ENCODE peak calls at places on chromosomes 6 and 20, in ten cellular contexts. V is suprapubic skin, R is ovary, Y is heart left ventricle, T is uterus, G is transverse colon, P is spleen, J is stomach, I is pancreas, O is small intestine. B is an unnamed sample.
A peak's percentile ranks its signal among the peaks of the same experiment; 100 is the strongest.

GRCh38 chr20:62232194-62232593 is 6.1 kb upstream of the OSBPL2 start:
- DNase-seq in J (peak; percentile 79), G (no peak), T (no peak), V (no peak), O (no peak), Y (no peak), I (no peak), R (no peak), P (no peak), B (no peak)

GRCh38 chr20:49982072-49982345 is 771 bp upstream of the SNAI1 start:
- DNase-seq in Y (no peak), V (no peak), G (no peak), I (no peak), J (no peak), P (no peak), O (no peak), T (no peak), R (no peak), B (no peak)

GRCh38 chr20:12928755-12929401 is 79.9 kb upstream of the SPTLC3 start:
- DNase-seq in R (no peak), G (no peak), T (no peak), P (no peak), Y (no peak), I (no peak), V (no peak), J (no peak), O (no peak), B (no peak)

GRCh38 chr6:77136086-77136485 is 327.2 kb downstream of the HTR1B start:
- DNase-seq in O (no peak), G (no peak), P (no peak), I (no peak), T (no peak), Y (no peak), V (no peak), R (no peak), J (no peak), B (no peak)

GRCh38 chr6:30647802-30648460 is 998 bp downstream of the C6orf136 start:
- DNase-seq in O (peak; percentile 80), V (peak; percentile 81), G (no peak), Y (no peak), T (no peak), J (no peak), R (no peak), I (no peak), P (no peak), B (no peak)

GRCh38 chr6:152696543-152696942 is 1.2 kb upstream of the MYCT1 start:
- DNase-seq in V (no peak), I (no peak), G (no peak), O (no peak), R (no peak), P (no peak), T (no peak), Y (no peak), J (no peak), B (no peak)

GRCh38 chr6:2697291-2697690 is 53.4 kb downstream of the MYLK4 start:
- DNase-seq in R (no peak), J (no peak), G (no peak), O (no peak), T (no peak), V (no peak), Y (no peak), I (no peak), P (no peak), B (no peak)

GRCh38 chr20:43570496-43570895 is 11.7 kb downstream of the SGK2 start:
- DNase-seq in I (no peak), G (peak; percentile 69), P (peak; percentile 51), V (no peak), O (peak; percentile 73), J (no peak), Y (no peak), R (no peak), T (no peak), B (no peak)

GRCh38 chr20:16944753-16945152 is 196.6 kb downstream of the OTOR start:
- DNase-seq in J (no peak), Y (no peak), I (no peak), V (no peak), O (no peak), R (no peak), P (no peak), G (no peak), T (no peak), B (no peak)

GRCh38 chr6:48764261-48764660 is 653.3 kb upstream of the PTCHD4 start:
- DNase-seq in O (no peak), P (no peak), R (no peak), V (no peak), J (no peak), I (no peak), T (no peak), Y (no peak), G (no peak), B (no peak)

GRCh38 chr6:150263765-150264415 is 104.9 kb upstream of the IYD start:
- DNase-seq in Y (no peak), R (no peak), J (no peak), I (no peak), P (no peak), V (no peak), G (no peak), O (peak; percentile 15), T (no peak), B (no peak)

GRCh38 chr20:41540459-41540858 is 77.7 kb downstream of the CHD6 start:
- DNase-seq in R (no peak), O (peak; percentile 38), T (no peak), Y (no peak), J (no peak), V (no peak), P (no peak), G (no peak), I (no peak), B (no peak)

GRCh38 chr6:70421509-70421908 is 8.2 kb downstream of the FAM135A start:
- DNase-seq in Y (no peak), I (no peak), J (no peak), O (no peak), G (no peak), R (no peak), T (no peak), V (no peak), P (no peak), B (no peak)
- H3K4me1 ChIP-seq in Y (peaks cover 4% of the 10 kb centered on the region), I (peaks cover 12% of the 10 kb centered on the region), J (no peaks in the 10 kb centered on the region), O (peaks cover 2% of the 10 kb centered on the region), G (peaks cover 8% of the 10 kb centered on the region), R (peaks cover 3% of the 10 kb centered on the region), T (no peaks in the 10 kb centered on the region), V (no peaks in the 10 kb centered on the region), P (no peaks in the 10 kb centered on the region), B (no peaks in the 10 kb centered on the region)

GRCh38 chr6:156994215-156995076 is 217.3 kb downstream of the ARID1B start:
- DNase-seq in O (peak; percentile 62), Y (no peak), J (no peak), I (no peak), T (no peak), P (no peak), V (no peak), R (no peak), G (no peak), B (peak; percentile 79)

GRCh38 chr6:156995502-156995901 is 218.3 kb downstream of the ARID1B start:
- DNase-seq in T (no peak), P (no peak), Y (no peak), V (no peak), J (no peak), R (no peak), I (no peak), G (no peak), O (no peak), B (no peak)

GRCh38 chr6:156993713-156994112 is 216.5 kb downstream of the ARID1B start:
- DNase-seq in V (no peak), R (no peak), G (no peak), Y (no peak), O (no peak), T (no peak), J (no peak), I (no peak), P (no peak), B (no peak)

GRCh38 chr6:156991971-156992370 is 214.8 kb downstream of the ARID1B start:
- DNase-seq in G (no peak), J (no peak), O (peak; percentile 18), I (no peak), P (no peak), Y (no peak), V (no peak), T (no peak), R (no peak), B (no peak)

GRCh38 chr6:156992396-156992795 is 215.2 kb downstream of the ARID1B start:
- DNase-seq in T (no peak), G (no peak), P (no peak), V (no peak), R (no peak), Y (peak; percentile 76), J (no peak), O (no peak), I (no peak), B (no peak)
- H3K27ac ChIP-seq in T (no peak overlapping the region), G (peak overlapping the region; percentile 7), P (no peak overlapping the region), V (no peak overlapping the region), R (no peak overlapping the region), Y (no peak overlapping the region), J (no peak overlapping the region), O (no peak overlapping the region), I (peak overlapping the region; percentile 35), B (peak overlapping the region; percentile 75)

GRCh38 chr20:58544301-58544700 is 29.1 kb upstream of the APCDD1L start:
- DNase-seq in G (no peak), O (no peak), I (no peak), P (no peak), V (no peak), Y (no peak), R (no peak), J (no peak), T (no peak), B (no peak)
- H3K4me1 ChIP-seq in G (no peaks in the 10 kb centered on the region), O (no peaks in the 10 kb centered on the region), I (no peaks in the 10 kb centered on the region), P (no peaks in the 10 kb centered on the region), V (no peaks in the 10 kb centered on the region), Y (no peaks in the 10 kb centered on the region), R (no peaks in the 10 kb centered on the region), J (no peaks in the 10 kb centered on the region), T (no peaks in the 10 kb centered on the region), B (no peaks in the 10 kb centered on the region)

GRCh38 chr6:75203721-75204120 is 2.1 kb downstream of the COL12A1 start:
- DNase-seq in O (no peak), J (no peak), G (no peak), I (no peak), R (peak; percentile 38), Y (no peak), T (peak; percentile 46), P (no peak), V (no peak), B (no peak)
- H3K27ac ChIP-seq in O (peak overlapping the region; percentile 59), J (peak overlapping the region; percentile 89), G (peak overlapping the region; percentile 84), I (no peak overlapping the region), R (peak overlapping the region; percentile 18), Y (peak overlapping the region; percentile 77), T (peak overlapping the region; percentile 94), P (peak overlapping the region; percentile 48), V (peak overlapping the region; percentile 89), B (no peak overlapping the region)

GRCh38 chr6:129710722-129711631 is 1.0 kb upstream of the ARHGAP18 start:
- DNase-seq in Y (no peak), G (no peak), P (no peak), O (no peak), R (no peak), T (no peak), J (no peak), V (no peak), I (no peak), B (no peak)
- H3K4me1 ChIP-seq in Y (no peaks in the 10 kb centered on the region), G (peaks cover 15% of the 10 kb centered on the region), P (peaks cover 32% of the 10 kb centered on the region), O (peaks cover 3% of the 10 kb centered on the region), R (peaks cover 4% of the 10 kb centered on the region), T (no peaks in the 10 kb centered on the region), J (peaks cover 1% of the 10 kb centered on the region), V (peaks cover 34% of the 10 kb centered on the region), I (no peaks in the 10 kb centered on the region), B (peaks cover 19% of the 10 kb centered on the region)